ENCODE peak calls at places on chromosomes 5 and 9, in ten cellular contexts. H, F, P, M, Z, D, X, R, C and E are unnamed samples.

GRCh38 chr9:128742401-128742800 is 18.5 kb upstream of the ZDHHC12 start:
- DNase-seq in H (no peak), F (no peak), P (no peak), M (no peak), Z (no peak), D (no peak), X (no peak), R (no peak), C (no peak), E (no peak)

GRCh38 chr9:133141833-133142594 is 21.0 kb upstream of the RALGDS start:
- DNase-seq in H (no peak), F (no peak), P (no peak), M (no peak), Z (peak; percentile 55), D (no peak), X (no peak), R (peak; percentile 55), C (no peak), E (no peak)

GRCh38 chr5:131640043-131640856 is 5.2 kb upstream of the RAPGEF6 start:
- DNase-seq in H (no peak), F (no peak), P (no peak), M (no peak), Z (peak; percentile 23), D (peak; percentile 37), X (no peak), R (no peak), C (no peak), E (no peak)

GRCh38 chr5:82259172-82259800 is 18.9 kb downstream of the RPS23 start:
- DNase-seq in H (peak; percentile 18), F (no peak), P (peak; percentile 11), M (no peak), Z (no peak), D (peak; percentile 30), X (no peak), R (no peak), C (no peak), E (no peak)

GRCh38 chr5:80665057-80665456 is 10.3 kb upstream of the DHFR start:
- DNase-seq in H (no peak), F (no peak), P (no peak), M (no peak), Z (no peak), D (no peak), X (no peak), R (no peak), C (no peak), E (no peak)

GRCh38 chr9:124661184-124661755 is 109.8 kb downstream of the NR6A1 start:
- DNase-seq in H (no peak), F (no peak), P (no peak), M (no peak), Z (no peak), D (no peak), X (no peak), R (no peak), C (no peak), E (no peak)

GRCh38 chr5:40413747-40414146 is 266.0 kb upstream of the PTGER4 start:
- DNase-seq in H (no peak), F (no peak), P (no peak), M (no peak), Z (no peak), D (no peak), X (no peak), R (no peak), C (no peak), E (no peak)

GRCh38 chr9:18605763-18606162 is 131.8 kb downstream of the ADAMTSL1 start:
- DNase-seq in H (no peak), F (no peak), P (no peak), M (peak; percentile 69), Z (no peak), D (no peak), X (no peak), R (peak; percentile 49), C (peak; percentile 30), E (peak; percentile 35)

GRCh38 chr5:109516385-109516784 is 106.6 kb upstream of the PJA2 start:
- DNase-seq in H (no peak), F (no peak), P (no peak), M (no peak), Z (no peak), D (peak; percentile 45), X (no peak), R (no peak), C (no peak), E (no peak)

DNA sequence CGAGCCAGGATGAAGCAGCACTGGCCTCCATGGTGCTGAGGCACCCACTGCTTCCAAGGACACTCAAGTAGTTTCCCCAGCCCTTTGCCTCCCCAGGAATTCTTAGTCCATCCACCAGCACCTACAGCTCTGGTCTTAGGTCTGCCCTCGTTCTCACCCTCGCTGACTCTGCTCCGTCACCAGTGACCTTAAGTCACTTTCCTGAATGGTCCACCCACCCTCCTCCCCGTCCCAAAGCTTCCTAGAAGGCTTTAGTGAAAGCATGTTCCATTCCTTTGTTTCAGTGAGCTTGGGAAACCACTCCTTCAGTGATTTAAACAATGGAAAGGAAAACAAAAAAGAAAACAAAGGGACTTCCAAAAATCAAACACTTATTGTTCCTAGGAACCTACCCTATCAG is 54.6 kb upstream of the MAP3K1 start:
- DNase-seq in H (no peak), F (no peak), P (no peak), M (no peak), Z (no peak), D (no peak), X (no peak), R (no peak), C (no peak), E (no peak)
- H3K4me3 ChIP-seq in H (no peak overlapping the region), F (no peak overlapping the region), P (no peak overlapping the region), M (no peak overlapping the region), Z (no peak overlapping the region), D (no peak overlapping the region), X (no peak overlapping the region), R (no peak overlapping the region), C (no peak overlapping the region), E (no peak overlapping the region)

GRCh38 chr5:34475249-34475966 is 180.7 kb upstream of the RAI14 start:
- DNase-seq in H (no peak), F (no peak), P (no peak), M (no peak), Z (no peak), D (no peak), X (no peak), R (no peak), C (no peak), E (no peak)

GRCh38 chr5:34469971-34470370 is 186.2 kb upstream of the RAI14 start:
- DNase-seq in H (no peak), F (no peak), P (no peak), M (no peak), Z (no peak), D (no peak), X (no peak), R (no peak), C (no peak), E (no peak)

GRCh38 chr5:34476941-34477565 is 179.1 kb upstream of the RAI14 start:
- DNase-seq in H (no peak), F (no peak), P (no peak), M (no peak), Z (no peak), D (no peak), X (no peak), R (no peak), C (no peak), E (no peak)

GRCh38 chr5:34474573-34475021 is 181.5 kb upstream of the RAI14 start:
- DNase-seq in H (peak; percentile 38), F (no peak), P (peak; percentile 44), M (no peak), Z (no peak), D (peak; percentile 73), X (no peak), R (peak; percentile 42), C (no peak), E (no peak)
- H3K4me3 ChIP-seq in H (no peak overlapping the region), F (no peak overlapping the region), P (no peak overlapping the region), M (no peak overlapping the region), Z (no peak overlapping the region), D (no peak overlapping the region), X (no peak overlapping the region), R (no peak overlapping the region), C (no peak overlapping the region), E (no peak overlapping the region)

DNA sequence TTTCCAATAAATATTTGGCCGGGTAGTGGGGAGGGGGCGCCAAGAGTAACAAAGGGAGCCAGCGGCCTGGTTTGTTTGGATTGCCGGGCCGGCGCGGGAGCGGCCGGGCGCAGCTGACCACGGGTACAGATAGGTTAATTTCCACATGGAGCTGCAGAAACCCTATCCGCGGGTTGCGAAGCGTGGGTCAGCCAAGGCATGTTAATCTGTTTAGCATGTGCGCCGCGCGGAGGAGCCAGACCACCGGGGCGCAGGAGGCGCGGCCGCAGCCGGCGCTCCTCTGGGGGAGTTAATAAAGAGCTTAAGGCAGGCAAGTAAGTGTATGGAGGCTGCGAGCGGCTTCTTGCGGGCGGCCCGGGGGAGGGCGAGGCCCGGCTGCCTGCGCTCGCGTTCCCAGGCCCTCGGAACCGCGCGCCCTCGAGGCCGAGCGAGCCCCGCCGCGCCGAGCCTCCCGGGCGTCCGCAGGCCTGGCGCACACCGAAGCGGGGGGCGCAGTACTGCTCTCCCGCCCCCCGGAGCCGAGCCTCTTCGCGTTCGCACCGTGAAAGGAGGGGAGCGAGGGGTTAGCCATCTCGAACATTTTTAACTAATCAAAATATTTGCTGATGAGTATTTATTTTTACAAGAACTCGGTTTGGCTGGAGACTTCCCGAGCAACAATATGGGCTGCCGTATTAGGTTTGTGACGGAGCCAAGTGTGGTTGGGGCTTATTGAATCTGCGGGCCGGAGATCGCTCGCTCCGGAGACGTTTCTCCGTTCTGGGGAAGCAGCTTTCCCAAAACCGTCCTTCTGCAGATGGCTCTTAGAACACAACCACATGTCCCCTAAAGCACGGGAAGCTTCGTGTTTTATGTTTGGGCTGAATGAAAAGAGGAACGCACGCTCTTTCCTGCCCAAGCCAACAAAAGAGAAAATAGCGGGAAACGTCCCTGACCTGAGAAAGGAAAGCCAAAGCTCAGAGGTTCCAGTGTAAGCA is 28.9 kb downstream of the FOXD1 start:
- DNase-seq in H (no peak), F (peak; percentile 77), P (peak; percentile 69), M (no peak), Z (no peak), D (no peak), X (no peak), R (no peak), C (peak; percentile 72), E (peak; percentile 65)
- H3K4me3 ChIP-seq in H (no peak overlapping the region), F (peak overlapping the region; percentile 31), P (peak overlapping the region; percentile 43), M (peak overlapping the region; percentile 67), Z (no peak overlapping the region), D (peak overlapping the region; percentile 66), X (peak overlapping the region; percentile 69), R (peak overlapping the region; percentile 16), C (peak overlapping the region; percentile 15), E (peak overlapping the region; percentile 35)

GRCh38 chr9:137454145-137454505 is 5.0 kb downstream of the NSMF start:
- DNase-seq in H (no peak), F (no peak), P (no peak), M (no peak), Z (no peak), D (no peak), X (no peak), R (peak; percentile 77), C (no peak), E (no peak)

GRCh38 chr9:137455361-137455991 is 3.7 kb downstream of the NSMF start:
- DNase-seq in H (no peak), F (no peak), P (no peak), M (no peak), Z (no peak), D (no peak), X (no peak), R (peak; percentile 24), C (no peak), E (no peak)

GRCh38 chr9:137456061-137456863 is 2.9 kb downstream of the NSMF start:
- DNase-seq in H (no peak), F (no peak), P (no peak), M (no peak), Z (no peak), D (no peak), X (no peak), R (peak; percentile 11), C (no peak), E (peak; percentile 25)

GRCh38 chr9:137453643-137454081 is 5.5 kb downstream of the NSMF start:
- DNase-seq in H (no peak), F (no peak), P (peak; percentile 20), M (no peak), Z (peak; percentile 53), D (peak; percentile 19), X (no peak), R (peak; percentile 83), C (peak; percentile 64), E (peak; percentile 27)

GRCh38 chr9:137454506-137455360 is 4.4 kb downstream of the NSMF start:
- DNase-seq in H (no peak), F (no peak), P (no peak), M (no peak), Z (no peak), D (no peak), X (no peak), R (peak; percentile 42), C (no peak), E (no peak)
- H3K4me3 ChIP-seq in H (no peak overlapping the region), F (no peak overlapping the region), P (no peak overlapping the region), M (peak overlapping the region; percentile 60), Z (peak overlapping the region; percentile 11), D (no peak overlapping the region), X (peak overlapping the region; percentile 62), R (peak overlapping the region; percentile 45), C (peak overlapping the region; percentile 30), E (peak overlapping the region; percentile 21)